ENCODE peak calls at places on chromosomes 12 and 14, in four cellular contexts. O is HepG2, K is GM12878, V is K562. R is an unnamed sample. For H4K20me1, the result is how much of the 10 kb centered on the place peaks cover.

GRCh38 chr14:53630336-53630735 is 326.3 kb downstream of the BMP4 start:
- DNase-seq in V (no peak), O (no peak), K (no peak), R (no peak)

GRCh38 chr12:10190558-10191388 is 11.9 kb downstream of the TMEM52B start:
- DNase-seq in V (peak), O (peak), K (no peak), R (peak)

GRCh38 chr14:58914271-58914855 is 274.1 kb upstream of the DAAM1 start:
- DNase-seq in O (no peak), V (no peak), K (no peak), R (no peak)

GRCh38 chr14:71463807-71464206 is 468.4 kb upstream of the RGS6 start:
- DNase-seq in O (no peak), V (no peak), K (no peak), R (no peak)

GRCh38 chr14:36901846-36902245 is 240.2 kb downstream of the PAX9 start:
- DNase-seq in V (no peak), O (no peak), K (no peak), R (no peak)

GRCh38 chr14:34461334-34462131 is 507 bp downstream of the SPTSSA start:
- DNase-seq in V (peak), O (peak), K (no peak), R (peak)

GRCh38 chr12:53492188-53492587 is 7.1 kb downstream of the MAP3K12 start:
- DNase-seq in V (no peak), K (no peak), O (no peak), R (no peak)

GRCh38 chr14:102474934-102475333 is 34.6 kb downstream of the ANKRD9 start:
- DNase-seq in O (no peak), V (no peak), K (no peak), R (no peak)

GRCh38 chr14:68788275-68789001 is 4.4 kb downstream of the ZFP36L1 start:
- DNase-seq in K (no peak), V (no peak), O (no peak), R (no peak)

GRCh38 chr12:19683178-19683927 is 244.1 kb downstream of the AEBP2 start:
- DNase-seq in V (no peak), O (peak), K (no peak), R (no peak)

GRCh38 chr12:49019435-49020317 is 1.1 kb upstream of the PRKAG1 start:
- DNase-seq in O (peak), V (peak), K (no peak), R (no peak)

GRCh38 chr12:83128529-83128928 is 441.8 kb downstream of the TMTC2 start:
- DNase-seq in O (no peak), K (no peak), V (no peak), R (no peak)

GRCh38 chr12:104399750-104400612 is 56.8 kb upstream of the CHST11 start:
- DNase-seq in K (no peak), V (no peak), O (no peak), R (no peak)

GRCh38 chr12:123713398-123714301 is 1.5 kb downstream of the ATP6V0A2 start:
- DNase-seq in K (no peak), O (peak), V (peak), R (no peak)

GRCh38 chr14:91303924-91304229 is 59.4 kb upstream of the GPR68 start:
- DNase-seq in V (no peak), K (no peak), O (no peak), R (no peak)

GRCh38 chr12:22060261-22060660 is 14.2 kb downstream of the CMAS start:
- DNase-seq in V (no peak), K (no peak), O (no peak), R (no peak)

GRCh38 chr14:98890556-98891340 is 381.2 kb downstream of the BCL11B start:
- DNase-seq in K (no peak), O (no peak), V (no peak), R (no peak)

GRCh38 chr14:93496856-93497255 is 66.1 kb downstream of the UNC79 start:
- DNase-seq in O (no peak), V (no peak), K (no peak), R (no peak)
- TF ChIP-seq ZBTB33 in O (no peak), V (no peak), K (no peak), R (no peak)

GRCh38 chr14:104785708-104786080 is 9.9 kb downstream of the AKT1 start:
- DNase-seq in O (no peak), K (no peak), V (no peak), R (no peak)

GRCh38 chr14:104787736-104788532 is 7.6 kb downstream of the AKT1 start:
- DNase-seq in V (no peak), K (no peak), O (no peak), R (no peak)

GRCh38 chr14:104786726-104787675 is 8.5 kb downstream of the AKT1 start:
- DNase-seq in K (no peak), V (no peak), O (no peak), R (no peak)

GRCh38 chr14:104784846-104785707 is 10.5 kb downstream of the AKT1 start:
- DNase-seq in O (no peak), K (no peak), V (no peak), R (no peak)

GRCh38 chr14:104786091-104786586 is 9.4 kb downstream of the AKT1 start:
- DNase-seq in O (no peak), K (no peak), V (no peak), R (no peak)
- H4K20me1 ChIP-seq in O (under half), K (under half), V (under half), R (under half)

DNA sequence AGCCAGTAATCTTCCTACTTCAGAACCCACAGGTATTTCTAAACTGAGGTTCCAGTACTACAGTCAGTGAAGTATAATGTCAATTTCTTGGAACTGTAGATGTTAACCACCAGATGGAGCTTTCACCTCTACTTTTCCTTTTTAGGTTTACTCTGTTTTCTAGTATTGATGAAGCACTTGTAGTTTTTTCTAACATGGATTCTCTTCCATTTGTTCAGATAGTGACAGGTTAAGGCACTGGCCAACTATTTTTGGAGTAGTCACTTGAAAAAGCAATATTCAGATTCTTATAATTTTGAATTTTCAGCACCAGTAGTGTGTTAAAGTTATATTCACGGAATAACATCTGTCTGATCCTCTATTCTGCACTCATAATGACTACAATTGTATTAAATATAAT is 4.6 kb upstream of the SEC23A start:
- DNase-seq in O (peak), V (peak), K (no peak), R (no peak)
- TF ChIP-seq ZBTB33 in O (no peak), V (no peak), K (no peak), R (no peak)

GRCh38 chr12:130161261-130162231 is 718 bp upstream of the FZD10 start:
- DNase-seq in O (no peak), V (no peak), K (no peak), R (no peak)
- H4K20me1 ChIP-seq in O (under half), V (under half), K (under half), R (under half)

GRCh38 chr12:67042697-67043131 is 226.4 kb upstream of the CAND1 start:
- DNase-seq in V (peak), O (no peak), K (no peak), R (no peak)
- TF ChIP-seq ZBTB33 in V (no peak), O (no peak), K (no peak), R (no peak)

GRCh38 chr12:46260153-46260912 is 8.5 kb downstream of the SLC38A1 start:
- DNase-seq in O (no peak), K (no peak), V (no peak), R (no peak)
- H4K20me1 ChIP-seq in O (half or more), K (under half), V (under half), R (under half)

GRCh38 chr14:73295198-73295796 is 58.0 kb downstream of the PAPLN start:
- DNase-seq in V (peak), O (peak), K (no peak), R (peak)
- TF ChIP-seq ZBTB33 in V (no peak), O (no peak), K (no peak), R (no peak)

GRCh38 chr14:76390621-76391020 is 14.7 kb downstream of the ESRRB start:
- DNase-seq in V (no peak), O (no peak), K (no peak), R (no peak)

GRCh38 chr14:76396714-76397187 is 20.8 kb downstream of the ESRRB start:
- DNase-seq in V (no peak), K (no peak), O (peak), R (no peak)

GRCh38 chr14:76391981-76392690 is 16.2 kb downstream of the ESRRB start:
- DNase-seq in K (no peak), O (no peak), V (no peak), R (no peak)

GRCh38 chr14:76394569-76394968 is 18.6 kb downstream of the ESRRB start:
- DNase-seq in O (no peak), V (no peak), K (no peak), R (no peak)

DNA sequence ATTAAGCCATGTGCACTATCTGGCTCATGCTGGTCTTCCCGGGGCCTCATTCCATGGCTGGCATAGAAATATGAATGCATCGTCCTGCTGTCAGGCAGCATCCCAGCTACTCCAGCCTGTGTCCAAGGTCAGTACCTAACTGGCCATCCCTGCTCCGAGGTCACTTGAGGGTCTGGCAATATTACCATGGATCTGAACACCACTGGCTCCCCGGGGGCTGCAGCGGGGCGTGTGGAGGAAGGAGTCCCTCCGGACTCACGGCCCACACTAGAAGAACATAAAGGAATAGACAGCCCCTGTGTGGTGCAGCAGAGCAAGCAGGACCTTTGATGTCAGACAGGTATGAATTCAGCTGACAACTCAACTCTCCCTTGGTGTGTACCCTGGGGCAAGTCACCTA is 19.2 kb downstream of the ESRRB start:
- DNase-seq in O (no peak), K (no peak), V (no peak), R (no peak)
- H4K20me1 ChIP-seq in O (under half), K (under half), V (under half), R (under half)

GRCh38 chr14:22641851-22642250 is 2.3 kb downstream of the OR6J1 start:
- DNase-seq in K (no peak), O (no peak), V (no peak), R (no peak)
- TF ChIP-seq ZBTB33 in K (no peak), O (no peak), V (no peak), R (no peak)